ENCODE peak calls at places on chromosomes 6 and 20, in six cellular contexts. D is AG10803, V is pancreas, M is heart right ventricle, R is Right ventricle myocardium inferior, Y is GM12891. A is an unnamed sample.

GRCh38 chr6:13485923-13486557 is 1.4 kb downstream of the GFOD1 start:
- DNase-seq in V (peak), Y (peak), R (peak), D (peak), M (no peak), A (peak)

GRCh38 chr20:37319120-37319717 is 26.7 kb upstream of the SRC start:
- DNase-seq in D (peak), R (no peak), Y (no peak), V (no peak), M (no peak), A (no peak)

GRCh38 chr6:114564302-114564933 is 221.6 kb upstream of the HS3ST5 start:
- DNase-seq in Y (no peak), R (no peak), D (no peak), M (no peak), V (no peak), A (no peak)

GRCh38 chr6:109772961-109773431 is 81.9 kb downstream of the FIG4 start:
- DNase-seq in Y (no peak), V (peak), R (peak), M (peak), D (peak), A (no peak)

GRCh38 chr6:47743744-47744143 is 38.1 kb upstream of the OPN5 start:
- DNase-seq in Y (no peak), D (peak), R (no peak), M (no peak), V (no peak), A (no peak)

GRCh38 chr6:37137881-37138568 is 31.9 kb upstream of the PIM1 start:
- DNase-seq in M (no peak), V (no peak), D (no peak), R (no peak), Y (no peak), A (no peak)

GRCh38 chr6:89021629-89022028 is 58.2 kb upstream of the RNGTT start:
- DNase-seq in R (no peak), Y (no peak), M (no peak), D (no peak), V (no peak), A (no peak)

GRCh38 chr6:30378290-30378937 is 33.5 kb downstream of the RPP21 start:
- DNase-seq in R (no peak), Y (no peak), D (no peak), V (no peak), M (no peak), A (no peak)